ENCODE peak calls at places on chromosomes 4 and X, in nine cellular contexts. E, Z, U, H, Y, O, I, V and R are unnamed samples.

GRCh38 chr4:155948541-155948940 is 5.1 kb downstream of the CTSO start:
- DNase-seq in U (no peak), H (no peak), E (no peak), O (peak), V (no peak), Z (no peak), Y (no peak), I (no peak), R (no peak)

GRCh38 chrX:119512145-119512800 is 44.0 kb downstream of the SLC25A5 start:
- DNase-seq in H (peak), O (peak), U (peak), Z (peak), E (no peak), Y (peak), V (no peak), I (no peak), R (peak)

GRCh38 chr4:11596989-11597388 is 168.3 kb upstream of the HS3ST1 start:
- DNase-seq in U (no peak), O (no peak), H (no peak), V (no peak), E (no peak), Z (no peak), I (no peak), Y (no peak), R (no peak)

GRCh38 chrX:103664363-103664762 is 22.1 kb downstream of the MORF4L2 start:
- DNase-seq in O (no peak), I (no peak), Y (no peak), E (no peak), V (no peak), U (no peak), H (peak), Z (no peak), R (peak)

GRCh38 chr4:101279377-101279871 is 67.9 kb downstream of the PPP3CA start:
- DNase-seq in U (peak), O (peak), Z (no peak), Y (no peak), H (peak), V (no peak), E (no peak), I (no peak), R (no peak)

GRCh38 chr4:152935138-152935537 is 985 bp upstream of the FHDC1 start:
- DNase-seq in Y (peak), Z (no peak), E (no peak), I (no peak), U (no peak), H (peak), O (no peak), V (no peak), R (peak)

GRCh38 chr4:165725352-165725751 is 147.7 kb upstream of the TLL1 start:
- DNase-seq in E (no peak), Z (no peak), Y (no peak), V (no peak), H (no peak), I (no peak), U (no peak), O (no peak), R (no peak)

GRCh38 chr4:189124149-189124758 is 816.4 kb upstream of the FRG1 start:
- DNase-seq in O (peak), V (no peak), H (no peak), Z (peak), Y (no peak), E (no peak), I (no peak), U (no peak), R (peak)

GRCh38 chr4:61195064-61195463 is 5.1 kb upstream of the ADGRL3 start:
- DNase-seq in Z (no peak), H (no peak), E (no peak), U (no peak), I (no peak), O (no peak), V (no peak), Y (no peak), R (no peak)

GRCh38 chr4:22661443-22661842 is 31.3 kb upstream of the GBA3 start:
- DNase-seq in H (no peak), Y (no peak), E (no peak), Z (no peak), V (no peak), I (no peak), O (peak), U (no peak), R (no peak)

GRCh38 chr4:168221298-168221697 is 97.3 kb downstream of the DDX60 start:
- DNase-seq in V (no peak), U (no peak), O (peak), Y (peak), E (no peak), I (no peak), Z (no peak), H (no peak), R (no peak)

GRCh38 chr4:111631157-111631999 is 513.9 kb upstream of the FAM241A start:
- DNase-seq in H (no peak), I (no peak), E (no peak), V (no peak), U (no peak), Y (peak), O (peak), Z (peak), R (no peak)

GRCh38 chrX:9231491-9231890 is 197.6 kb upstream of the FAM9B start:
- DNase-seq in U (no peak), H (no peak), Y (no peak), E (no peak), V (no peak), O (peak), Z (no peak), I (no peak), R (no peak)

GRCh38 chr4:186688150-186688943 is 35.3 kb downstream of the FAT1 start:
- DNase-seq in I (no peak), V (no peak), U (no peak), H (no peak), O (no peak), Y (no peak), Z (no peak), E (no peak), R (no peak)

GRCh38 chr4:89741768-89742167 is 95.2 kb downstream of the SNCA start:
- DNase-seq in E (no peak), U (no peak), O (no peak), I (no peak), Z (no peak), H (no peak), V (no peak), Y (no peak), R (no peak)

GRCh38 chr4:146232131-146232722 is 17.9 kb downstream of the REELD1 start:
- DNase-seq in U (no peak), O (no peak), Z (no peak), V (no peak), H (no peak), I (no peak), Y (no peak), E (no peak), R (no peak)